ENCODE peak calls at places on chromosomes 4 and X, in four cellular contexts. H is mesendoderm, Z is H9, M is H1. U is an unnamed sample.

GRCh38 chr4:137664055-137664405 is 131.7 kb upstream of the PCDH18 start:
- DNase-seq in M (no peak), H (peak), Z (no peak), U (peak)

GRCh38 chr4:144634978-144635747 is 10.8 kb upstream of the HHIP start:
- DNase-seq in M (no peak), H (no peak), Z (no peak), U (no peak)

GRCh38 chrX:132226169-132226568 is 6.9 kb upstream of the RAP2C start:
- DNase-seq in M (no peak), H (no peak), Z (no peak), U (peak)

GRCh38 chr4:113468165-113469022 is 293.1 kb downstream of the CAMK2D start:
- DNase-seq in M (no peak), Z (peak), H (peak), U (peak)

GRCh38 chr4:138110815-138111214 is 131.3 kb downstream of the SLC7A11 start:
- DNase-seq in H (peak), Z (no peak), M (no peak), U (peak)

GRCh38 chrX:10199212-10199611 is 42.4 kb downstream of the CLCN4 start:
- DNase-seq in Z (no peak), H (no peak), M (no peak), U (peak)

GRCh38 chrX:15515931-15516330 is 15.3 kb downstream of the BMX start:
- DNase-seq in M (no peak), H (peak), Z (no peak), U (no peak)

GRCh38 chr4:53558061-53558801 is 33.1 kb downstream of the LNX1 start:
- DNase-seq in Z (no peak), M (no peak), H (peak), U (peak)

DNA sequence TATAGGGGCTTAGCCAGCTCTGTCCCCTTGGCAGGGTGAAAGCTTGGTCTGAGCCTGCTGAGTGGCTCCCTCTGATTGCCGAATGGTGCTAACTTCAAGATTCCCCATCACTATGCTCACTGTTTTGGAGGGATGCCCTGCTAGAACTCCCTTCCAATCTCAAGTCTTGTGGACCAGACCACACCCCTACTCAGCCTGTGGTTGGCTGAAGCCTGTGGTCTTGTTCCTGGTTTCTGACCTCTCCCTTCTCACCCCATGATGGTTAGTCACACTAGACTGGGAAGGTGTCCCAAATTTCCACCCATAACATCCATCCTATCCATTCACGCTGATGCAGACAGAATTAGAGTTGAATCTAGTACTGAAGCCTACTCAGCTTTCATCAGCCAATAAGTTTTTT is 184.7 kb upstream of the NDP start:
- DNase-seq in M (no peak), H (no peak), Z (no peak), U (no peak)
- H3K4me2 ChIP-seq in M (no peak), H (no peak), Z (no peak), U (no peak)

DNA sequence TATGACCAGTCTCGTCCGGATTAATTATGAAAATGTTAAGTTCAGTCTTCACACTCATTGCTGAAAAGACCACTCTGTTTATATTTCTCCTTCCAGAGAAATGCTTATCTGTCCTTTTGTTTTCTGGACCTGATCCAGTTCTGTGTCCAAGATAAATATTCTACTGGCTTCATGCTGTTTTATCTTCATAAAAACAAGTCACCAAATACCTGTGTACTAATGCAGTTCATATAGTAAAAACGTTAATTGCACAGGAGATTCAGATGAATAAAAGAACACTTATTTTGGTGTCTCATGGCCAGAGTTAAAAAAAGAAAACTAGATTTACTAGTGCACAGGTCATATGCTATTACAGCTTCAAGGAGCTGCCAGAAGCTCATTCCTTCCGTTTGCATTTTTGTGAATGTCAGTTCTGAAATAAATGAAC is 17.3 kb downstream of the FNIP2 start:
- DNase-seq in H (no peak), Z (no peak), M (no peak), U (peak)
- H3K56ac ChIP-seq in H (no peak), Z (no peak), M (no peak), U (no peak)

GRCh38 chr4:40621229-40621591 is 8.5 kb downstream of the RBM47 start:
- DNase-seq in M (no peak), H (no peak), Z (no peak), U (no peak)
- H2BK5ac ChIP-seq in M (no peak), H (peak), Z (no peak), U (peak)

GRCh38 chr4:150230556-150230955 is 152.3 kb downstream of the DCLK2 start:
- DNase-seq in M (no peak), H (no peak), Z (no peak), U (no peak)
- H3K4me2 ChIP-seq in M (no peak), H (no peak), Z (no peak), U (no peak)

GRCh38 chr4:152138451-152138850 is 377.6 kb upstream of the GATB start:
- DNase-seq in H (no peak), Z (no peak), M (no peak), U (no peak)
- H3K56ac ChIP-seq in H (no peak), Z (no peak), M (no peak), U (no peak)

U was measured in IMR-90.